ENCODE peak calls at places on chromosomes 2 and 18, in seven cellular contexts. O is ovary, M is IMR-90, C is uterus, U is heart left ventricle, I is adrenal gland, T is breast epithelium. H is an unnamed sample.

GRCh38 chr2:226683196-226683595 is 116.4 kb downstream of the IRS1 start:
- DNase-seq in O (no peak), T (no peak), M (peak), C (no peak), U (no peak), I (no peak), H (no peak)

GRCh38 chr18:34048423-34048822 is 176.3 kb downstream of the NOL4 start:
- DNase-seq in T (no peak), O (no peak), I (no peak), M (no peak), C (no peak), U (no peak), H (no peak)

GRCh38 chr2:151553-152328 is 105.4 kb upstream of the FAM110C start:
- DNase-seq in C (no peak), M (no peak), U (no peak), O (no peak), I (no peak), T (no peak), H (no peak)

GRCh38 chr2:237427807-237428506 is 14.0 kb upstream of the COL6A3 start:
- DNase-seq in M (no peak), C (no peak), U (no peak), I (no peak), O (no peak), T (no peak), H (no peak)

GRCh38 chr2:206164261-206164862 is 4.7 kb downstream of the EEF1B2 start:
- DNase-seq in C (peak), T (no peak), O (peak), U (no peak), I (peak), M (peak), H (no peak)

GRCh38 chr2:44705356-44705755 is 236.1 kb upstream of the SIX3 start:
- DNase-seq in O (no peak), T (no peak), I (no peak), C (no peak), U (no peak), M (no peak), H (no peak)

GRCh38 chr2:117958186-117958585 is 55.7 kb downstream of the CCDC93 start:
- DNase-seq in C (no peak), M (peak), I (no peak), O (no peak), U (no peak), T (peak), H (no peak)

GRCh38 chr2:53087282-53087882 is 680.2 kb upstream of the CHAC2 start:
- DNase-seq in C (no peak), M (peak), T (no peak), O (no peak), U (no peak), I (no peak), H (no peak)

GRCh38 chr2:160214461-160215055 is 14.5 kb upstream of the ITGB6 start:
- DNase-seq in M (peak), O (no peak), T (peak), C (peak), I (no peak), U (peak), H (no peak)

GRCh38 chr2:27250652-27251379 is 12.0 kb downstream of the SLC30A3 start:
- DNase-seq in T (no peak), U (no peak), M (no peak), O (no peak), C (no peak), I (no peak), H (no peak)

GRCh38 chr18:9215221-9215933 is 78.8 kb downstream of the ANKRD12 start:
- DNase-seq in U (no peak), I (no peak), M (no peak), C (no peak), O (no peak), T (no peak), H (no peak)

DNA sequence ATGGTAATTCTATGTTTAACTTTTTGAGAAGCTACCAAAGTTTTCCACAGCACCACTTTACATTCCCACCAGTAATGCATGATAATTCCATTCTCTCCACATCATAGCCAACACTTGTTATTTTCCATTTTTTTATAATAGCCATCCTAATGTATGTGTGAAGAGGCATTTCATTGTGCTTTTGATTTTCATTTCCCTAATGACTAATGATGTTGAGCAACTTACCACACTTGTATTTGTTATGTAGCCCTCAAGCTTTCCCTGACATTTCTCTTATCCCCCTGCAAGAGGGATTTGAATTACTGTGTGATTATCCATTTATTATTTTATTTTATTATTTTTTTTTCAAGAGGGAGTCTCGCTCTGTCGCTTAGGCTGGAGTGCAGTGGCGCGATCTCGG is 23.6 kb upstream of the SOS1 start:
- DNase-seq in I (no peak), T (no peak), O (no peak), U (no peak), M (no peak), C (no peak), H (no peak)
- TF ChIP-seq POLR2A in I (no peak), T (no peak), O (no peak), U (no peak), M (no peak), C (no peak), H (no peak)

GRCh38 chr18:61677435-61677830 is 215.4 kb downstream of the RNF152 start:
- DNase-seq in O (no peak), M (peak), U (no peak), T (no peak), I (no peak), C (no peak), H (no peak)
- TF ChIP-seq POLR2A in O (no peak), M (no peak), U (no peak), T (no peak), I (no peak), C (no peak), H (no peak)

GRCh38 chr18:10453885-10454772 is at the start of gene APCDD1:
- DNase-seq in M (no peak), U (peak), C (peak), O (peak), I (peak), T (no peak), H (peak)
- TF ChIP-seq POLR2A in M (no peak), U (no peak), C (peak), O (peak), I (peak), T (no peak), H (no peak)

GRCh38 chr18:22470141-22470510 is 52.4 kb upstream of the CTAGE1 start:
- DNase-seq in I (no peak), M (peak), U (no peak), O (no peak), C (no peak), T (no peak), H (no peak)

GRCh38 chr18:22471546-22472131 is 53.9 kb upstream of the CTAGE1 start:
- DNase-seq in C (no peak), M (peak), U (peak), I (peak), O (peak), T (no peak), H (no peak)

GRCh38 chr18:22469061-22469689 is 51.5 kb upstream of the CTAGE1 start:
- DNase-seq in O (no peak), M (peak), T (no peak), C (no peak), I (no peak), U (no peak), H (no peak)

GRCh38 chr18:22468554-22468891 is 50.8 kb upstream of the CTAGE1 start:
- DNase-seq in U (no peak), O (no peak), M (no peak), I (no peak), C (no peak), T (no peak), H (no peak)

DNA sequence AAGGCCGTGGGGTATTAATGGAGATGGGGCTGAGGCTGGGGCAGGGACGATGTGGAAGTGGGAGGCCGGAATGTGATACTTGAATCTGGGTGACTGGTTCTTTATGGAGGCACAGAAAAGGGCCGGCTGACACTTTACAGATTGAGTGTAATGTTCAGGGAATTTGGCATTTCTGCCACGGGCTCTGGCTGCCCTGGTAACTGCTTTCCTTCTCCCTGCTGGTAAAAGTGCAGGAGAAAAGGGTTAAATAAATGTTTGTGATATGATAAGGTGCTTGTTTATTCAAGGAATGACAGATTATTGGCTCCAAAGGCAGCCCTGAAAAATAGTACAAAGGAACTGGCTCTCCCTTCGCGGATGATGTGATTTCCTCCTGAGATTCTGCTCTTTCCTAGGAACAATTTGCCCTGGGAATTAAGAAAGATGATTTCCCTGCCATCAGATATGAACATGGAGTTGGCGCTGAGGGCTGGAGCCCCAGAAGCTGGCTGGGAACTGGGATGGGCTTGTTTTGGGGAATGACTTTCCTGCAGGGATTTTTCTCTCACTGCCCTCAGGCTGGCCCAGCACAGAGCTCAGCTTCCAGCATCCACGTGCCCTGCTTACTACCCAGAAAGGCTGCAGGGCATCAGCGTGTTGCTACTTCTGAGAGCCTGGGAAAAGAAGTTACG is 52.9 kb upstream of the CTAGE1 start:
- DNase-seq in M (peak), U (no peak), O (no peak), T (no peak), I (no peak), C (no peak), H (no peak)
- TF ChIP-seq POLR2A in M (no peak), U (no peak), O (no peak), T (no peak), I (no peak), C (no peak), H (no peak)

DNA sequence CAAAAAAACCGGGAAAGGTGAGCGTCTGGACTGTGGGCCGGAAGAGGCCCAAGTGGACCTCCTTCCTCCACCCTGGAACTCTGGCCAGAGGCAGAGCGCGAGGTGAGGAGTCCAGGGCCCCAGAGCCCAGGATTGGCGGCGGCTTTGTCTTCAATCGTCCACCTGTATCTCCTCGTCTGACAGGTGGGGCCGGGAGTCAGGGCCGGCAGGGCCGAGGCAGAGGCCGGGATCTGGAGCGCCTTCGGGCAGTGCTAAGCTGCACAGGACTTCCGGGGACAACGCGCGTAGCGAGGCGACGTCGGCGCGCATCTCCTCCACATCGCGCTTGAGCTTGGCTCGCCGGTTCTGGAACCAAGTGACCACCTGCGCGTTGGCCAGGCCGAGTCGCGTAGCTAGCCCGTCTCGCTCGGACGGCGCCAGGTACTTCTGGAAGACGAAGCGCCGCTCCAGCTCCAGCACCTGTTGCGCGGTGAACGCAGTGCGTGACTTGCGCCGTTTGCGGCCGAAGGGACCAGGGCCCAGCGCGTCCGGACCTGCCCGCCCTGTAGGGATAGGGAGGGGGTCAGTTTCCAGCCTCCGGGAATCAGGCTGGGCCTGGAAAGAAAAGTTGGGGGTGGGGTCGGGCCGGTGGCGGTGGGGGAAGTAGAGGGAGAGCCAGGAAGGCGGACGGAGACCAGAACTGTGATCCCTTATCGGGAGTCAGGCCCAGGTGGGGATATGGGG is 1.5 kb downstream of the LBX2 start:
- DNase-seq in O (no peak), C (no peak), T (no peak), M (no peak), U (no peak), I (no peak), H (no peak)
- TF ChIP-seq POLR2A in O (no peak), C (no peak), T (no peak), M (no peak), U (no peak), I (no peak), H (no peak)

GRCh38 chr2:12719400-12720104 is 2.8 kb downstream of the TRIB2 start:
- DNase-seq in O (peak), I (no peak), M (peak), T (no peak), C (no peak), U (no peak), H (no peak)
- TF ChIP-seq POLR2A in O (no peak), I (no peak), M (no peak), T (no peak), C (no peak), U (no peak), H (no peak)

GRCh38 chr2:218400167-218400929 is 680 bp downstream of the CTDSP1 start:
- DNase-seq in O (peak), T (no peak), I (peak), U (peak), C (peak), M (no peak), H (peak)
- TF ChIP-seq POLR2A in O (no peak), T (no peak), I (no peak), U (no peak), C (no peak), M (no peak), H (no peak)

DNA sequence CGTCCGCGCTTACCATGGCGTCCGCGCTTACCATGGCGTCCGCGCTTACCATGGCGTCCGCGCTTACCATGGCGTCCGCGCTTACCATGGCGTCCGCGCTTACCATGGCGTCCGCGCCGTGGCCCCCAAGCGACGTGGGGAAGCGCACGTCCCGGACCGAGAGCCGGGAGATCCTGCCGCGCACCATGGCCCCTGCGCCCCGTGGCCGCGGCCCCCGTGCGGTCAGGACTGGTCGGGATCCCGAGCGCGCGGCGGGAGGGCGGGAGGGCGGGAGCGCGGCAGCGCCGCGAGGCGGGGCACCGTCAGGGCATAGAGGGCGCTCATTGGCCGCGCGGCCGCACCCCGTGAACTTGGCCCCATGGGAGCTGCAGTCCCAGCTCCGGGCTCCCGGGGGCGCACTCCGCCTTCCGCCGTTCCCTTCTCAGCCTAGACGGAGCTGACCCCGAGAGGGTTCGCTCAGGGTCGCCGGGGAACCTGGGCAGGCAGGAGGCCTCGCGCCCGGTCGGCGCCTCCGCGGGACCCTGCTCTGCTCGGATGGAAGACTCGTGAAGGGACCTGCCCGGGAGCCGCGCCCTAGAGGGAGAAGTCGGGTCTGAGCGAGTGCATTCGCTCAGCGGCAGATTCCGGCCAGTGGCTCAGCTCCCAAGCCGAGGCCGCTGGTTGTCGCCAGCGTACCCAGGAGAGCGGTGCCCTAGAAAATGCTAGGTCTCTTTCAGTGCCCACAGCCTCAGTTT is at the start of gene ENOSF1:
- DNase-seq in T (peak), C (peak), O (peak), M (peak), I (peak), U (peak), H (peak)
- TF ChIP-seq POLR2A in T (peak), C (no peak), O (peak), M (no peak), I (no peak), U (no peak), H (no peak)

DNA sequence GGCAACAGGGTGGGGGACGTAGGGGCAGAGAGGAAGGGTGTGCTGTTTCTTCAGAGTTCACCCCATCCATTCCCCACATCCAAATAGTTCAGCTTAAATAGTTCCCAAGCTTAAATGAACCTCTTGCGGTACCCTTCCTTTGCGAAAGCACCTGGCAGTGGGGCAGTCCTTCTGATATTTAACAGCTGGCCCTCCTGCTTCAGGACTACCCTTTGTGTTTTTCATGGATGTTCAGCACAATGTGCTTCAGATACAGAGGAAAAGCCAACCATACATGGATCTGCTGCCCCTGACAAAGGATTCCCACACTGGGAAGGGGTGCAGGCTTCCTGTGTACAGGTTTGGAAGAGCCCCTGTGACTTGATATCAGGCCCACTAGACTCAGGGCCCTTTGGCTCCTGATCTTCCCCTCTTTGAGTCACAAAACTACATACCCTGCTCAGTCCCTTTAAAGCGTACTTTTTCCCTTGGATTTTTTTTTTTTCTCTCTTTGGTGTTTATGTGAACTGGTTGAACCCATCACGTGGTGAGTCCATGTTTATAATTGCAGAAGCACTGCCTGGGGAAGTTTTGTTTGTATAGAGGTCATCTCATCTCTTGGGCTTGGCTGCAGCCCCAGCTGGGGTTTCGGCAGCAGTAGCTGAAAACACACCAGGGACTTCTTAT is 45.3 kb upstream of the IGFBP5 start:
- DNase-seq in C (peak), M (peak), T (no peak), I (no peak), U (peak), O (peak), H (no peak)
- TF ChIP-seq POLR2A in C (no peak), M (no peak), T (no peak), I (no peak), U (no peak), O (no peak), H (no peak)